ENCODE peak calls at places on chromosomes 13 and 19, in ten cellular contexts. W is stimulated activated CD8-positive, alpha-beta memory T cell treated with anti-CD3 and anti-CD28 coated beads, Interleukin-7, amount 100 ng/mL, for 24 hours; G is neural crest cell; I is choroid plexus epithelial cell; P is heart right ventricle; C is anterior cingulate cortex; D is activated CD4-positive, alpha-beta T cell treated with anti-CD3 and anti-CD28 coated beads, Interleukin-2, amount 50 U/mL, for 24 hours; Q is ascending aorta; A is EH; J is activated naive CD4-positive, alpha-beta T cell treated with Interleukin-2 at 50 U/mL for 16 hours. L is an unnamed sample.

GRCh38 chr19:16355293-16356043 is 30.8 kb downstream of the KLF2 start:
- DNase-seq in P (peak), I (peak), J (no peak), A (no peak), Q (no peak), W (no peak), D (no peak), C (peak), G (no peak), L (no peak)

GRCh38 chr13:52361225-52361624 is 44.7 kb downstream of the THSD1 start:
- DNase-seq in D (no peak), Q (no peak), J (no peak), I (no peak), G (no peak), P (no peak), C (no peak), A (no peak), W (no peak), L (no peak)

GRCh38 chr19:38036707-38037106 is 129.7 kb downstream of the SIPA1L3 start:
- DNase-seq in I (no peak), A (no peak), W (no peak), G (no peak), D (no peak), J (no peak), P (no peak), C (no peak), Q (no peak), L (no peak)

GRCh38 chr13:113656015-113656588 is 1.9 kb downstream of the ATP4B start:
- DNase-seq in C (no peak), D (no peak), J (no peak), P (no peak), I (no peak), G (no peak), W (no peak), Q (peak), A (no peak), L (no peak)

GRCh38 chr19:13350761-13351160 is 155.5 kb downstream of the CACNA1A start:
- DNase-seq in W (no peak), G (no peak), Q (no peak), C (no peak), A (no peak), I (no peak), D (no peak), P (no peak), J (no peak), L (no peak)

GRCh38 chr13:100673376-100673830 is 1.2 kb downstream of the TMTC4 start:
- DNase-seq in P (peak), C (no peak), G (peak), Q (no peak), A (no peak), D (no peak), I (no peak), W (no peak), J (no peak), L (no peak)

GRCh38 chr13:113632706-113633484 is 25.1 kb downstream of the ATP4B start:
- DNase-seq in Q (no peak), W (no peak), A (no peak), P (no peak), C (no peak), I (no peak), G (no peak), D (no peak), J (no peak), L (no peak)

GRCh38 chr13:26052136-26052736 is 420 bp upstream of the SHISA2 start:
- DNase-seq in W (no peak), J (no peak), D (no peak), C (no peak), A (no peak), Q (no peak), G (no peak), I (no peak), P (no peak), L (no peak)

GRCh38 chr19:54390942-54391577 is 24.2 kb upstream of the TTYH1 start:
- DNase-seq in W (peak), J (peak), D (peak), A (peak), Q (no peak), G (peak), I (peak), C (no peak), P (no peak), L (no peak)

GRCh38 chr19:53246498-53246897 is 8.2 kb downstream of the ZNF677 start:
- DNase-seq in I (no peak), P (no peak), J (no peak), C (no peak), W (no peak), D (no peak), G (no peak), Q (no peak), A (no peak), L (no peak)

GRCh38 chr19:19217110-19217509 is 5.4 kb downstream of the NCAN start:
- DNase-seq in P (no peak), W (no peak), Q (no peak), A (peak), C (no peak), I (peak), G (no peak), J (no peak), D (no peak), L (no peak)

GRCh38 chr13:35014606-35015005 is 72.5 kb downstream of the NBEA start:
- DNase-seq in I (no peak), W (no peak), P (no peak), A (no peak), C (no peak), Q (no peak), G (no peak), J (no peak), D (no peak), L (no peak)

GRCh38 chr19:42280761-42281174 is 11.7 kb downstream of the CIC start:
- DNase-seq in G (no peak), W (no peak), C (peak), A (peak), D (no peak), I (no peak), P (peak), J (peak), Q (peak), L (no peak)

GRCh38 chr13:36530050-36530789 is 97.9 kb downstream of the CCNA1 start:
- DNase-seq in I (peak), W (no peak), D (no peak), G (no peak), C (peak), A (no peak), J (no peak), Q (no peak), P (no peak), L (no peak)

GRCh38 chr19:15303105-15303780 is 29.1 kb downstream of the BRD4 start:
- DNase-seq in C (no peak), W (no peak), I (peak), A (peak), D (no peak), G (no peak), P (no peak), Q (no peak), J (no peak), L (no peak)

GRCh38 chr13:68927387-68928026 is 1180.1 kb upstream of the ATXN8OS start:
- DNase-seq in A (no peak), G (peak), C (no peak), P (no peak), J (no peak), I (peak), D (no peak), Q (no peak), W (no peak), L (peak)

L was measured in NCI-H1048.